ENCODE peak calls at places on chromosomes 13 and 19, in seven cellular contexts. N, V, M, X, W, K and T are unnamed samples.

GRCh38 chr19:44003461-44004134 is 841 bp downstream of the ZNF230 start:
- DNase-seq in N (peak; percentile 18), V (no peak), M (peak; percentile 44), X (no peak), W (no peak), K (peak; percentile 8), T (no peak)

GRCh38 chr13:99743079-99743478 is 228.5 kb downstream of the ZIC5 start:
- DNase-seq in N (no peak), V (no peak), M (peak; percentile 36), X (no peak), W (no peak), K (no peak), T (no peak)

GRCh38 chr13:101916108-101916757 is 463.8 kb downstream of the ITGBL1 start:
- DNase-seq in N (no peak), V (no peak), M (peak; percentile 80), X (no peak), W (peak; percentile 87), K (no peak), T (no peak)

GRCh38 chr13:26442541-26442940 is 114.9 kb upstream of the WASF3 start:
- DNase-seq in N (no peak), V (no peak), M (no peak), X (no peak), W (no peak), K (no peak), T (no peak)

GRCh38 chr13:94607939-94608338 is 6.3 kb downstream of the GPR180 start:
- DNase-seq in N (no peak), V (no peak), M (no peak), X (no peak), W (no peak), K (no peak), T (no peak)

GRCh38 chr19:15379996-15380647 is 535 bp upstream of the AKAP8 start:
- DNase-seq in N (peak; percentile 61), V (no peak), M (peak; percentile 89), X (no peak), W (no peak), K (peak; percentile 48), T (no peak)

GRCh38 chr13:43934273-43934672 is 54.6 kb downstream of the LACC1 start:
- DNase-seq in N (no peak), V (no peak), M (no peak), X (no peak), W (no peak), K (no peak), T (no peak)

GRCh38 chr19:34041922-34042521 is 130.3 kb upstream of the LSM14A start:
- DNase-seq in N (peak; percentile 63), V (no peak), M (peak; percentile 95), X (peak; percentile 32), W (peak; percentile 71), K (peak; percentile 36), T (peak; percentile 38)

GRCh38 chr19:52248256-52248655 is 21.1 kb upstream of the ZNF766 start:
- DNase-seq in N (no peak), V (no peak), M (peak; percentile 56), X (no peak), W (peak; percentile 34), K (peak; percentile 40), T (no peak)

GRCh38 chr19:31253816-31254551 is 95.3 kb downstream of the TSHZ3 start:
- DNase-seq in N (no peak), V (no peak), M (no peak), X (no peak), W (no peak), K (no peak), T (no peak)

GRCh38 chr19:18294467-18294864 is 13.0 kb upstream of the JUND start:
- DNase-seq in N (peak; percentile 15), V (no peak), M (no peak), X (no peak), W (peak; percentile 83), K (no peak), T (no peak)

GRCh38 chr13:53068841-53069520 is 40.4 kb downstream of the OLFM4 start:
- DNase-seq in N (no peak), V (no peak), M (no peak), X (no peak), W (peak; percentile 51), K (no peak), T (no peak)

GRCh38 chr13:97506511-97506910 is 72.5 kb downstream of the RAP2A start:
- DNase-seq in N (no peak), V (no peak), M (no peak), X (no peak), W (no peak), K (no peak), T (no peak)

GRCh38 chr13:102913924-102914628 is 68.2 kb downstream of the ERCC5 start:
- DNase-seq in N (no peak), V (no peak), M (no peak), X (no peak), W (no peak), K (no peak), T (no peak)

GRCh38 chr13:38223093-38223492 is 126.6 kb upstream of the UFM1 start:
- DNase-seq in N (peak; percentile 3), V (no peak), M (no peak), X (no peak), W (no peak), K (peak; percentile 1), T (no peak)

GRCh38 chr19:2567996-2568395 is 92.1 kb downstream of the GADD45B start:
- DNase-seq in N (no peak), V (no peak), M (no peak), X (no peak), W (no peak), K (no peak), T (no peak)

GRCh38 chr13:60363288-60363687 is 33.7 kb upstream of the TDRD3 start:
- DNase-seq in N (no peak), V (no peak), M (no peak), X (no peak), W (no peak), K (no peak), T (no peak)

GRCh38 chr19:14139944-14140343 is 3.6 kb upstream of the ASF1B start:
- DNase-seq in N (no peak), V (no peak), M (no peak), X (no peak), W (no peak), K (no peak), T (no peak)

GRCh38 chr19:39160523-39160861 is 34.9 kb downstream of the PAK4 start:
- DNase-seq in N (no peak), V (no peak), M (no peak), X (no peak), W (no peak), K (no peak), T (no peak)

GRCh38 chr19:44776402-44777096 is 1.1 kb upstream of the CBLC start:
- DNase-seq in N (no peak), V (no peak), M (no peak), X (no peak), W (no peak), K (no peak), T (no peak)

GRCh38 chr13:81480634-81481033 is 1139.7 kb upstream of the SPRY2 start:
- DNase-seq in N (no peak), V (no peak), M (no peak), X (no peak), W (no peak), K (no peak), T (no peak)

GRCh38 chr13:67158903-67159302 is 71.2 kb downstream of the PCDH9 start:
- DNase-seq in N (no peak), V (no peak), M (no peak), X (no peak), W (no peak), K (no peak), T (no peak)

GRCh38 chr19:30790048-30790680 is 418.0 kb downstream of the ZNF536 start:
- DNase-seq in N (no peak), V (no peak), M (no peak), X (no peak), W (no peak), K (no peak), T (no peak)

DNA sequence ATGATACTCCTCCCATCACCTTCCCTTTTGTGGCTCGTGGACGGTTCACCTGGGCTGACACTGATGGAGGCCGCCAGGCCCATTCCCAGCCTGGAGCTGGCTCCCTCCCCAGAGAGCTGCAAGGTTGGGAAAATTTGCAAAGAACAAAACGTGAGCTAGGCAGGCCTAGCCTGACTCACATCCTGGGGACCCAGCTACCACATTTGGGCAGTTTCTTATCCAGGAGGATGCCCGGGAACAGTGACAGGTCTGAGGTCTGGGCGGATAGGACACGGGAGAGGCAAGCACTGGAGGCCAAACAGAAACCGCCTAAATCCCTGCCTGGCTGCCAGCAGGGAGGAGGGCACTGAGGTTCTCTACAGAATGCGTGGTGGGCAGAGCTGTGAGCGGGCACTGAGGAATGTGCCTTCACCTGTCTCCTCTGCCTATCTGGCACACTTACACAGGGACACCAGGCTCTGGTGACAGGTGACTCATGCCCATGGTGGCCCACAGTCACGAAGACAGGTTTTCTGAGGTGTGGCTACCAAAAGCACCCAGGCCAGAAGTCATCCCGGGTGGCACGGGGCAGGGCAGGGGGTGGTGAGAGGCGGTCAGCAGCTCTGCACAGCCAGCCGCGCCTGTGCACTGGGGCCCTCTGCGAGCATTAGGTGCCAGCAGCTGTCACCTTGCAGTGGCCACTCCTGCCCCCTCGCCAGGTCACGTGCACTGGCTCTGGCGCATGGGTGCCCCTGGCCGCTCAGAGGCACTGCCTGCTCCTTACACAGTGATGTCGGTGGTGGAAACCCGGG is 23.2 kb downstream of the SH3GL1 start:
- DNase-seq in N (no peak), V (no peak), M (no peak), X (no peak), W (no peak), K (no peak), T (no peak)
- TF ChIP-seq TAF1 in N (no peak), V (no peak), M (no peak), X (no peak), W (no peak), K (no peak), T (no peak)

GRCh38 chr13:30111810-30112209 is 195.5 kb downstream of the KATNAL1 start:
- DNase-seq in N (no peak), V (no peak), M (no peak), X (no peak), W (no peak), K (peak; percentile 20), T (no peak)
- TF ChIP-seq TAF1 in N (no peak), V (no peak), M (no peak), X (no peak), W (no peak), K (no peak), T (no peak)

DNA sequence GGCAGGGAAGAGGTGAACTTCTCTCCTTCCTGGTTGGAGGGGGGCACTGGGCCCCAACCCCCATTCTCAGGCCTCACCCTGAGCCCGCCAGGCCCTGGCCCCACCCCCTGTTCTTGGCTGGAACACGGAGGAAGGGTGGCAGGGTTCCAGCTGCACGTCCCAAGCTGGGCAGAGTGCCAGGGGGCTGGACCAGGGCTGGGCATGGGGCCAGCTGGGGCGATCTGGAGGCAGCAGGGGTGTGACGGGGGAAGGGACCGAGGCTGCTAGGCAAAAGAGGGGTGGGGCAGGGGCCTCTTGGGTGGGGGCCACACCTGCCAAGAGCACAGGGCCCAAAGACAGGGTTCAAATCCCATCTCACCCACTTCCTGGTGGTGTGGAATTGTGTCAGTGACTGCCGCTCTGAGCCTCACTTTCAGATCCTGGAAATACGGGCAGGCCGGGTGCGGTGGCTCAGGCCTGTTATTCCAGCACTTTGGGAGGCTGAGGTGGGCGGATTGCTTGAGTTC is 2.2 kb downstream of the HIF3A start:
- DNase-seq in N (no peak), V (no peak), M (no peak), X (no peak), W (peak; percentile 99), K (peak; percentile 54), T (no peak)
- TF ChIP-seq TAF1 in N (no peak), V (no peak), M (no peak), X (no peak), W (no peak), K (no peak), T (no peak)

GRCh38 chr19:7506385-7507328 is 9.2 kb upstream of the ZNF358 start:
- DNase-seq in N (peak; percentile 86), V (no peak), M (peak; percentile 98), X (no peak), W (peak; percentile 81), K (peak; percentile 52), T (no peak)
- TF ChIP-seq TAF1 in N (no peak), V (no peak), M (peak; percentile 3), X (no peak), W (no peak), K (no peak), T (no peak)